ENCODE peak calls at places on chromosomes 3 and 15, in five cellular contexts. One of them, this sample, is unnamed.

GRCh38 chr3:134852893-134853351 is 57.9 kb downstream of the EPHB1 start:
- DNase-seq in EL: no peak
- DNase-seq in heart right ventricle: no peak
- DNase-seq in stimulated activated naive B cell treated with anti-CD40 and anti-IgM and Interleukin-4, amounts not matched to agents 10 μg/mL and 1 μg/mL and 100 μg/mL, for 72 hours: peak; percentile 62
- DNase-seq in cardiac muscle cell: no peak
- DNase-seq in this sample: no peak

GRCh38 chr3:197029511-197030167 is at the start of gene MELTF:
- DNase-seq in cardiac muscle cell: peak; percentile 79
- DNase-seq in stimulated activated naive B cell treated with anti-CD40 and anti-IgM and Interleukin-4, amounts not matched to agents 10 μg/mL and 1 μg/mL and 100 μg/mL, for 72 hours: peak; percentile 76
- DNase-seq in heart right ventricle: no peak
- DNase-seq in EL: peak; percentile 74
- DNase-seq in this sample: peak; percentile 58

GRCh38 chr3:7607669-7608068 is 746.8 kb downstream of the GRM7 start:
- DNase-seq in heart right ventricle: no peak
- DNase-seq in cardiac muscle cell: no peak
- DNase-seq in EL: no peak
- DNase-seq in stimulated activated naive B cell treated with anti-CD40 and anti-IgM and Interleukin-4, amounts not matched to agents 10 μg/mL and 1 μg/mL and 100 μg/mL, for 72 hours: no peak
- DNase-seq in this sample: no peak

GRCh38 chr15:60901647-60902046 is 327.5 kb downstream of the RORA start:
- DNase-seq in cardiac muscle cell: no peak
- DNase-seq in EL: no peak
- DNase-seq in heart right ventricle: no peak
- DNase-seq in stimulated activated naive B cell treated with anti-CD40 and anti-IgM and Interleukin-4, amounts not matched to agents 10 μg/mL and 1 μg/mL and 100 μg/mL, for 72 hours: no peak
- DNase-seq in this sample: no peak

GRCh38 chr3:162740941-162741596 is 1244.5 kb downstream of the OTOL1 start:
- DNase-seq in EL: no peak
- DNase-seq in stimulated activated naive B cell treated with anti-CD40 and anti-IgM and Interleukin-4, amounts not matched to agents 10 μg/mL and 1 μg/mL and 100 μg/mL, for 72 hours: no peak
- DNase-seq in heart right ventricle: no peak
- DNase-seq in cardiac muscle cell: no peak
- DNase-seq in this sample: no peak

GRCh38 chr3:69651765-69652164 is 87.5 kb upstream of the MITF start:
- DNase-seq in stimulated activated naive B cell treated with anti-CD40 and anti-IgM and Interleukin-4, amounts not matched to agents 10 μg/mL and 1 μg/mL and 100 μg/mL, for 72 hours: no peak
- DNase-seq in EL: no peak
- DNase-seq in cardiac muscle cell: no peak
- DNase-seq in heart right ventricle: no peak
- DNase-seq in this sample: no peak

GRCh38 chr3:4756060-4756775 is 223.0 kb upstream of the BHLHE40 start:
- DNase-seq in EL: no peak
- DNase-seq in heart right ventricle: no peak
- DNase-seq in cardiac muscle cell: no peak
- DNase-seq in stimulated activated naive B cell treated with anti-CD40 and anti-IgM and Interleukin-4, amounts not matched to agents 10 μg/mL and 1 μg/mL and 100 μg/mL, for 72 hours: no peak
- DNase-seq in this sample: no peak

GRCh38 chr3:108728105-108728504 is 29.1 kb downstream of the RETNLB start:
- DNase-seq in EL: no peak
- DNase-seq in stimulated activated naive B cell treated with anti-CD40 and anti-IgM and Interleukin-4, amounts not matched to agents 10 μg/mL and 1 μg/mL and 100 μg/mL, for 72 hours: no peak
- DNase-seq in cardiac muscle cell: no peak
- DNase-seq in heart right ventricle: no peak
- DNase-seq in this sample: no peak

GRCh38 chr3:127652246-127652995 is 20.3 kb upstream of the ABTB1 start:
- DNase-seq in cardiac muscle cell: peak; percentile 66
- DNase-seq in EL: peak; percentile 65
- DNase-seq in stimulated activated naive B cell treated with anti-CD40 and anti-IgM and Interleukin-4, amounts not matched to agents 10 μg/mL and 1 μg/mL and 100 μg/mL, for 72 hours: peak; percentile 12
- DNase-seq in heart right ventricle: peak; percentile 38
- DNase-seq in this sample: peak; percentile 54

GRCh38 chr3:122890077-122890484 is 95.2 kb downstream of the SLC49A4 start:
- DNase-seq in cardiac muscle cell: peak; percentile 91
- DNase-seq in EL: peak; percentile 47
- DNase-seq in heart right ventricle: peak; percentile 83
- DNase-seq in stimulated activated naive B cell treated with anti-CD40 and anti-IgM and Interleukin-4, amounts not matched to agents 10 μg/mL and 1 μg/mL and 100 μg/mL, for 72 hours: peak; percentile 26
- DNase-seq in this sample: no peak

GRCh38 chr3:124315215-124316033 is 323.5 kb upstream of the ROPN1 start:
- DNase-seq in stimulated activated naive B cell treated with anti-CD40 and anti-IgM and Interleukin-4, amounts not matched to agents 10 μg/mL and 1 μg/mL and 100 μg/mL, for 72 hours: no peak
- DNase-seq in EL: peak; percentile 78
- DNase-seq in heart right ventricle: no peak
- DNase-seq in cardiac muscle cell: peak; percentile 34
- DNase-seq in this sample: peak; percentile 11

GRCh38 chr3:113516115-113516505 is 1.2 kb upstream of the SPICE1 start:
- DNase-seq in EL: no peak
- DNase-seq in cardiac muscle cell: no peak
- DNase-seq in stimulated activated naive B cell treated with anti-CD40 and anti-IgM and Interleukin-4, amounts not matched to agents 10 μg/mL and 1 μg/mL and 100 μg/mL, for 72 hours: no peak
- DNase-seq in heart right ventricle: peak; percentile 12
- DNase-seq in this sample: no peak

GRCh38 chr15:38253448-38253847 is 812 bp downstream of the SPRED1 start:
- DNase-seq in cardiac muscle cell: peak; percentile 77
- DNase-seq in heart right ventricle: no peak
- DNase-seq in stimulated activated naive B cell treated with anti-CD40 and anti-IgM and Interleukin-4, amounts not matched to agents 10 μg/mL and 1 μg/mL and 100 μg/mL, for 72 hours: no peak
- DNase-seq in EL: peak; percentile 80
- DNase-seq in this sample: peak; percentile 59

GRCh38 chr3:20141841-20142240 is 44.2 kb downstream of the SGO1 start:
- DNase-seq in stimulated activated naive B cell treated with anti-CD40 and anti-IgM and Interleukin-4, amounts not matched to agents 10 μg/mL and 1 μg/mL and 100 μg/mL, for 72 hours: no peak
- DNase-seq in heart right ventricle: peak; percentile 79
- DNase-seq in cardiac muscle cell: peak; percentile 68
- DNase-seq in EL: no peak
- DNase-seq in this sample: no peak

GRCh38 chr3:41974223-41974622 is 12.3 kb upstream of the ULK4 start:
- DNase-seq in EL: no peak
- DNase-seq in stimulated activated naive B cell treated with anti-CD40 and anti-IgM and Interleukin-4, amounts not matched to agents 10 μg/mL and 1 μg/mL and 100 μg/mL, for 72 hours: no peak
- DNase-seq in heart right ventricle: no peak
- DNase-seq in cardiac muscle cell: peak; percentile 16
- DNase-seq in this sample: no peak

GRCh38 chr15:81385110-81386076 is 11.4 kb upstream of the TMC3 start:
- DNase-seq in cardiac muscle cell: no peak
- DNase-seq in heart right ventricle: no peak
- DNase-seq in EL: no peak
- DNase-seq in stimulated activated naive B cell treated with anti-CD40 and anti-IgM and Interleukin-4, amounts not matched to agents 10 μg/mL and 1 μg/mL and 100 μg/mL, for 72 hours: no peak
- DNase-seq in this sample: no peak

GRCh38 chr15:60070838-60071493 is 66.9 kb downstream of the FOXB1 start:
- DNase-seq in heart right ventricle: no peak
- DNase-seq in stimulated activated naive B cell treated with anti-CD40 and anti-IgM and Interleukin-4, amounts not matched to agents 10 μg/mL and 1 μg/mL and 100 μg/mL, for 72 hours: no peak
- DNase-seq in EL: peak; percentile 88
- DNase-seq in cardiac muscle cell: peak; percentile 76
- DNase-seq in this sample: peak; percentile 57

GRCh38 chr3:10935028-10935427 is 57.5 kb upstream of the SLC6A1 start:
- DNase-seq in EL: no peak
- DNase-seq in cardiac muscle cell: no peak
- DNase-seq in heart right ventricle: no peak
- DNase-seq in stimulated activated naive B cell treated with anti-CD40 and anti-IgM and Interleukin-4, amounts not matched to agents 10 μg/mL and 1 μg/mL and 100 μg/mL, for 72 hours: no peak
- DNase-seq in this sample: no peak

GRCh38 chr15:60972301-60972700 is 256.8 kb downstream of the RORA start:
- DNase-seq in heart right ventricle: no peak
- DNase-seq in stimulated activated naive B cell treated with anti-CD40 and anti-IgM and Interleukin-4, amounts not matched to agents 10 μg/mL and 1 μg/mL and 100 μg/mL, for 72 hours: no peak
- DNase-seq in cardiac muscle cell: peak; percentile 55
- DNase-seq in EL: peak; percentile 92
- DNase-seq in this sample: peak; percentile 47

GRCh38 chr3:73603771-73604171 is 21.0 kb downstream of the PDZRN3 start:
- DNase-seq in stimulated activated naive B cell treated with anti-CD40 and anti-IgM and Interleukin-4, amounts not matched to agents 10 μg/mL and 1 μg/mL and 100 μg/mL, for 72 hours: no peak
- DNase-seq in cardiac muscle cell: peak; percentile 43
- DNase-seq in EL: peak; percentile 71
- DNase-seq in heart right ventricle: no peak
- DNase-seq in this sample: no peak

GRCh38 chr3:94024385-94024784 is 4.0 kb downstream of the STX19 start:
- DNase-seq in heart right ventricle: no peak
- DNase-seq in EL: no peak
- DNase-seq in stimulated activated naive B cell treated with anti-CD40 and anti-IgM and Interleukin-4, amounts not matched to agents 10 μg/mL and 1 μg/mL and 100 μg/mL, for 72 hours: no peak
- DNase-seq in cardiac muscle cell: no peak
- DNase-seq in this sample: no peak

GRCh38 chr3:17908399-17909191 is 166.2 kb upstream of the TBC1D5 start:
- DNase-seq in stimulated activated naive B cell treated with anti-CD40 and anti-IgM and Interleukin-4, amounts not matched to agents 10 μg/mL and 1 μg/mL and 100 μg/mL, for 72 hours: no peak
- DNase-seq in EL: no peak
- DNase-seq in cardiac muscle cell: no peak
- DNase-seq in heart right ventricle: no peak
- DNase-seq in this sample: no peak

GRCh38 chr3:169498336-169498735 is 165.2 kb downstream of the MECOM start:
- DNase-seq in stimulated activated naive B cell treated with anti-CD40 and anti-IgM and Interleukin-4, amounts not matched to agents 10 μg/mL and 1 μg/mL and 100 μg/mL, for 72 hours: no peak
- DNase-seq in heart right ventricle: no peak
- DNase-seq in EL: no peak
- DNase-seq in cardiac muscle cell: no peak
- DNase-seq in this sample: no peak

GRCh38 chr3:136297826-136298225 is 47.7 kb downstream of the PCCB start:
- DNase-seq in EL: no peak
- DNase-seq in heart right ventricle: no peak
- DNase-seq in stimulated activated naive B cell treated with anti-CD40 and anti-IgM and Interleukin-4, amounts not matched to agents 10 μg/mL and 1 μg/mL and 100 μg/mL, for 72 hours: no peak
- DNase-seq in cardiac muscle cell: no peak
- DNase-seq in this sample: no peak

GRCh38 chr15:42729409-42729808 is 7.5 kb downstream of the CDAN1 start:
- DNase-seq in EL: no peak
- DNase-seq in stimulated activated naive B cell treated with anti-CD40 and anti-IgM and Interleukin-4, amounts not matched to agents 10 μg/mL and 1 μg/mL and 100 μg/mL, for 72 hours: no peak
- DNase-seq in heart right ventricle: no peak
- DNase-seq in cardiac muscle cell: no peak
- DNase-seq in this sample: no peak

GRCh38 chr3:159616234-159616825 is 372.3 kb upstream of the IL12A start:
- DNase-seq in stimulated activated naive B cell treated with anti-CD40 and anti-IgM and Interleukin-4, amounts not matched to agents 10 μg/mL and 1 μg/mL and 100 μg/mL, for 72 hours: no peak
- DNase-seq in cardiac muscle cell: peak; percentile 64
- DNase-seq in heart right ventricle: peak; percentile 43
- DNase-seq in EL: peak; percentile 71
- DNase-seq in this sample: peak; percentile 54

This sample was measured in SJSA1.